ENCODE peak calls at places on chromosome 18, in nine cellular contexts. G, F, L, Y, M, K, C, U and Q are unnamed samples. For H3K36me3, the result is how much of the 10 kb centered on the place peaks cover.

GRCh38 chr18:58321986-58322385 is 278.0 kb downstream of the NEDD4L start:
- DNase-seq in G (peak), F (peak), L (no peak), Y (peak), M (peak), K (peak), C (peak), U (peak), Q (peak)

GRCh38 chr18:73842795-73843394 is 304.7 kb downstream of the FBXO15 start:
- DNase-seq in G (no peak), F (peak), L (no peak), Y (no peak), M (no peak), K (peak), C (peak), U (peak), Q (no peak)

GRCh38 chr18:8667846-8668245 is 37.5 kb upstream of the MTCL1 start:
- DNase-seq in G (no peak), F (no peak), L (no peak), Y (no peak), M (no peak), K (peak), C (no peak), U (no peak), Q (no peak)

GRCh38 chr18:79386547-79386946 is 9.2 kb upstream of the NFATC1 start:
- DNase-seq in G (no peak), F (no peak), L (no peak), Y (no peak), M (no peak), K (no peak), C (peak), U (no peak), Q (no peak)

GRCh38 chr18:48752478-48752877 is 198.3 kb downstream of the SMAD7 start:
- DNase-seq in G (no peak), F (no peak), L (no peak), Y (no peak), M (no peak), K (no peak), C (no peak), U (no peak), Q (no peak)

GRCh38 chr18:7977897-7978296 is 410.8 kb downstream of the PTPRM start:
- DNase-seq in G (no peak), F (no peak), L (no peak), Y (no peak), M (no peak), K (no peak), C (no peak), U (no peak), Q (no peak)

GRCh38 chr18:63155169-63155852 is 164.3 kb downstream of the BCL2 start:
- DNase-seq in G (peak), F (peak), L (peak), Y (peak), M (peak), K (no peak), C (peak), U (peak), Q (no peak)

GRCh38 chr18:70973626-70974025 is 684.8 kb downstream of the SOCS6 start:
- DNase-seq in G (no peak), F (peak), L (no peak), Y (no peak), M (no peak), K (no peak), C (no peak), U (peak), Q (no peak)

GRCh38 chr18:34659579-34660517 is 50.2 kb upstream of the DTNA start:
- DNase-seq in G (peak), F (peak), L (no peak), Y (peak), M (peak), K (peak), C (peak), U (peak), Q (peak)

DNA sequence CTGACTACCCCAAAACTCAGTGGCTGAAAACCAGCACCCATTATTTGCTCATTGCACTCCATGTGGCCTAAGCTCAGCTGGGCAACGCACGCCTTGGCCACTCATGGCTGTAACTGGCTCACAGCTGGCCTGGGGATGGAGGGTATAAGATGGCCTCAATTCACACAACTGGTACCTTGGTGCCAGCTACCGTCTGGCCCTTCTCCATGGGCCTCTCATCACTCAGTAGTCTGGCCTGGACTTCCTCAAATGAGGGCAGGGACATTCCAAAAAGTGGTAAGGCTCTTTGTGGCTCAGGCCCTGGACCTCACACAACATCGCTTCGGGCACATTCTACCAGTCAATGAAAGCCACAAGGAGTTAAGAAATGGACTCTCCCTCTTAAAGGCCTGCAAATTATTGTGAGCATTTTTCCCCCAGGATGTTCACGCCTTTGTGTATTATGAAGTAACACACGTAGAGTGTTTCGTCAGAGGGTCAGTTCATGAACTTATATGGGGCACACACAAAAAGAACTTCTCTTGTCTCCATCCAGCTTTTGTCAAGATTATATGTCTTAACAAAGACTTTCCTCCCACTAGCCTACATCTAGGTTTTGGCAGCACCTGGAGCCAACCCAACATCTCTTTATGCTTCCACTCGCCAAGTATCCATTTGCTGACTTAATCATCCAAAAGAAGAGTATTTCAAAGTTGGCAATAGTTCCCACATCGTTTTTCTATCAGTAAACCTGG is 145.2 kb downstream of the CCBE1 start:
- DNase-seq in G (no peak), F (no peak), L (no peak), Y (no peak), M (peak), K (no peak), C (no peak), U (no peak), Q (no peak)
- H3K36me3 ChIP-seq in G (under half), F (under half), L (under half), Y (under half), M (under half), K (under half), C (under half), U (under half), Q (under half)

GRCh38 chr18:55522011-55522410 is 66.0 kb downstream of the TCF4 start:
- DNase-seq in G (no peak), F (peak), L (no peak), Y (no peak), M (no peak), K (no peak), C (peak), U (no peak), Q (no peak)
- TF ChIP-seq CTCF in G (no peak), F (peak), L (peak), Y (peak), M (peak), K (peak), C (peak), U (peak), Q (peak)

GRCh38 chr18:50878345-50879301 is at the start of gene ME2:
- DNase-seq in G (peak), F (peak), L (peak), Y (peak), M (peak), K (peak), C (peak), U (peak), Q (no peak)

GRCh38 chr18:50875966-50876536 is 2.9 kb upstream of the ME2 start:
- DNase-seq in G (no peak), F (peak), L (no peak), Y (no peak), M (no peak), K (no peak), C (no peak), U (no peak), Q (no peak)

GRCh38 chr18:50879302-50880107 is 587 bp downstream of the ME2 start:
- DNase-seq in G (peak), F (no peak), L (peak), Y (peak), M (no peak), K (peak), C (peak), U (peak), Q (no peak)

GRCh38 chr18:50877545-50878265 is 1.2 kb upstream of the ME2 start:
- DNase-seq in G (no peak), F (no peak), L (no peak), Y (peak), M (no peak), K (no peak), C (no peak), U (no peak), Q (no peak)

GRCh38 chr18:50880108-50880465 is 1.2 kb downstream of the ME2 start:
- DNase-seq in G (no peak), F (peak), L (peak), Y (no peak), M (no peak), K (no peak), C (no peak), U (no peak), Q (no peak)
- H3K4me3 ChIP-seq in G (no peak), F (peak), L (peak), Y (peak), M (peak), K (peak), C (peak), U (peak), Q (peak)

GRCh38 chr18:54187372-54187771 is 37.1 kb downstream of the MBD2 start:
- DNase-seq in G (no peak), F (no peak), L (no peak), Y (no peak), M (no peak), K (no peak), C (no peak), U (no peak), Q (no peak)
- H3K36me3 ChIP-seq in G (under half), F (under half), L (under half), Y (under half), M (under half), K (under half), C (under half), U (under half), Q (under half)

DNA sequence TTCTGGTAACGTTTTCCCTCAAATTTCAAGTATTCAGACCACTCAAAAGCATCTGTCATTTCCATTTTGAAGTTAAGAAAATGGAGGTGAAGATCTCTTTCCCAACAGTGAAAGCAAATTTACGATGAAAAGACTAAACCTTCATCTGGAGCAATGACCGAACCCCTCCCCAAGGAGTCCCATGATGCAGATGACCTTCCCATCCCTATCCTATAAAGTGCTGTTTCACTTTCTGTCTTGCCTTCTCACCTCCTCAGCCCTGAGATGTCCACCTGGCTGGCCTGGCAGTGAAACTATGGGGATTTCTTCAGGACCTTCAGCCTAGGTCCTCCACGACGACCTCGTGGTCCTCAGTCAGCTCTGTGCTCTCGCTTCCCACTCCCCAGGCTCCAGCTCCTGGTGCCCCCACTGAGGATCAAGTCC is 925 bp upstream of the NPC1 start:
- DNase-seq in G (no peak), F (no peak), L (no peak), Y (no peak), M (no peak), K (no peak), C (no peak), U (no peak), Q (no peak)
- TF ChIP-seq CTCF in G (no peak), F (no peak), L (no peak), Y (peak), M (peak), K (no peak), C (peak), U (no peak), Q (no peak)

GRCh38 chr18:28177828-28178635 is 1.1 kb upstream of the CDH2 start:
- DNase-seq in G (no peak), F (peak), L (no peak), Y (no peak), M (peak), K (peak), C (peak), U (peak), Q (no peak)

GRCh38 chr18:28175047-28175929 is 1.6 kb downstream of the CDH2 start:
- DNase-seq in G (no peak), F (peak), L (no peak), Y (no peak), M (peak), K (peak), C (peak), U (peak), Q (no peak)

GRCh38 chr18:28176933-28177827 is at the start of gene CDH2:
- DNase-seq in G (no peak), F (peak), L (no peak), Y (no peak), M (peak), K (peak), C (peak), U (peak), Q (peak)

GRCh38 chr18:28175930-28176673 is 828 bp downstream of the CDH2 start:
- DNase-seq in G (no peak), F (peak), L (no peak), Y (no peak), M (peak), K (peak), C (peak), U (peak), Q (no peak)

GRCh38 chr18:28176674-28176932 is 327 bp downstream of the CDH2 start:
- DNase-seq in G (no peak), F (no peak), L (no peak), Y (no peak), M (no peak), K (no peak), C (peak), U (no peak), Q (no peak)
- H3K4me3 ChIP-seq in G (no peak), F (peak), L (peak), Y (no peak), M (peak), K (peak), C (peak), U (peak), Q (peak)

GRCh38 chr18:47485221-47485797 is 233.8 kb upstream of the SKOR2 start:
- DNase-seq in G (no peak), F (no peak), L (no peak), Y (no peak), M (peak), K (no peak), C (peak), U (no peak), Q (no peak)
- H3K36me3 ChIP-seq in G (under half), F (under half), L (under half), Y (under half), M (under half), K (under half), C (under half), U (under half), Q (under half)

DNA sequence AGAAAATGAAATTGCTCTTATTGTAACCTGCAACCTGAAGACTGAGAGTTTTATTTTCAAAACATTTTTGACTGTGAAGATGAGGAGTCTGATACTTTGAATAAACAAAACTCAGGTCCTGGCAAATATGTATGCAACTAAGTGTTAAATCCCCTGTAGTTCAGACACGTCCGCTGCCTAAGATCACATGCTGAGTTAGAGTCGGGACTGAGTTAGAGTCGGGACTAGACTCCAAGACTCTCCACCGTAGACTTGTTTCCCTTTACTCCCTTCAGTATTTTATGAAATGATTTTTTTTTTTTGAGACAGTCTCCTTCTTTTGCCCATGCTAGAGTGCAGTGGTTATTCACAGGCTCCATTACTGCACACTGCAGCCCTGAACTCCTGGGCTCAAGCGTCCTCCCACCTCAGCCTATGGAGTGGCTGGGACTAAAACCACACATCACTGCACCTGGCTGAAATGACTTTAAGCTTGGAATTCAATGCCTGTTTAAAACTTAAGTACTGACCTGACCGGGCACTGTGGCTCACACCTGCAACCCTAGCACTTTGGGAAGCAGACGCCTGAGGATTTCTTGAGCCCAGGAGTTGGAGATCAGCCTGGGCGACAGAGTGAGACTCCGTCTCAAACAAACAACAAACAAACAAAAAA is 28.0 kb upstream of the PMAIP1 start:
- DNase-seq in G (no peak), F (no peak), L (no peak), Y (no peak), M (no peak), K (no peak), C (peak), U (no peak), Q (no peak)
- TF ChIP-seq CTCF in G (no peak), F (no peak), L (no peak), Y (no peak), M (no peak), K (no peak), C (no peak), U (no peak), Q (no peak)